ENCODE peak calls at places on chromosomes 13 and 19, in eight cellular contexts. T, P, N, K, M, H, B and J are unnamed samples.

GRCh38 chr19:47124937-47125668 is 5.5 kb upstream of the SAE1 start:
- DNase-seq in B (no peak), T (no peak), N (no peak), P (no peak), H (peak), M (peak), K (no peak), J (no peak)

GRCh38 chr13:47726394-47726793 is 274.7 kb downstream of the SUCLA2 start:
- DNase-seq in B (no peak), H (no peak), M (no peak), P (no peak), N (no peak), T (no peak), K (no peak), J (no peak)

GRCh38 chr13:112077729-112078128 is 10.8 kb downstream of the SOX1 start:
- DNase-seq in P (no peak), M (no peak), B (no peak), T (no peak), N (no peak), K (no peak), H (no peak), J (no peak)

GRCh38 chr19:5131866-5132561 is 163.1 kb downstream of the KDM4B start:
- DNase-seq in M (peak), P (no peak), H (no peak), K (no peak), B (no peak), N (no peak), T (no peak), J (peak)

GRCh38 chr13:24699541-24699940 is 19.3 kb downstream of the ATP12A start:
- DNase-seq in M (no peak), P (no peak), H (no peak), N (no peak), K (no peak), B (no peak), T (no peak), J (no peak)

GRCh38 chr13:30664689-30665088 is 47.0 kb downstream of the USPL1 start:
- DNase-seq in H (no peak), M (no peak), T (no peak), P (no peak), K (no peak), B (no peak), N (no peak), J (no peak)

GRCh38 chr13:59398661-59399060 is 765.1 kb downstream of the DIAPH3 start:
- DNase-seq in M (no peak), N (no peak), T (no peak), K (no peak), H (no peak), P (no peak), B (no peak), J (no peak)

GRCh38 chr19:7618771-7619510 is 10.4 kb downstream of the XAB2 start:
- DNase-seq in H (no peak), B (no peak), T (no peak), N (no peak), P (peak), M (no peak), K (no peak), J (no peak)

GRCh38 chr13:39347926-39348901 is 254.8 kb downstream of the LHFPL6 start:
- DNase-seq in N (no peak), M (no peak), T (peak), P (no peak), B (no peak), H (no peak), K (no peak), J (no peak)

GRCh38 chr13:79354285-79354684 is 51.8 kb downstream of the RBM26 start:
- DNase-seq in N (no peak), H (no peak), T (no peak), B (no peak), M (no peak), K (no peak), P (no peak), J (no peak)

GRCh38 chr13:33087790-33088189 is 71.6 kb downstream of the KL start:
- DNase-seq in N (no peak), K (no peak), M (no peak), P (no peak), B (no peak), H (no peak), T (no peak), J (no peak)

GRCh38 chr19:55340144-55340783 is 588 bp downstream of the KMT5C start:
- DNase-seq in T (no peak), M (no peak), N (no peak), H (no peak), K (no peak), P (no peak), B (no peak), J (no peak)

GRCh38 chr13:49655906-49656305 is 27.6 kb downstream of the ARL11 start:
- DNase-seq in P (no peak), B (no peak), T (no peak), M (no peak), H (no peak), K (no peak), N (no peak), J (no peak)

GRCh38 chr19:10812196-10812595 is 23.8 kb downstream of the TMED1 start:
- DNase-seq in H (no peak), P (no peak), K (no peak), M (no peak), N (no peak), T (no peak), B (no peak), J (no peak)

GRCh38 chr13:110758195-110758594 is 44.7 kb downstream of the ING1 start:
- DNase-seq in K (no peak), T (no peak), M (no peak), N (no peak), H (no peak), P (no peak), B (no peak), J (no peak)

GRCh38 chr13:100526299-100527030 is 62.1 kb downstream of the GGACT start:
- DNase-seq in M (no peak), H (no peak), B (no peak), N (no peak), T (no peak), P (no peak), K (no peak), J (no peak)

GRCh38 chr13:113625965-113626661 is 31.9 kb downstream of the ATP4B start:
- DNase-seq in T (no peak), K (no peak), B (no peak), N (peak), M (no peak), H (no peak), P (peak), J (no peak)